ENCODE peak calls at places on chromosomes 5 and 9, in six cellular contexts. Q, S, Y, L, R and J are unnamed samples.

GRCh38 chr5:74945561-74946165 is 79.5 kb upstream of the FAM169A start:
- DNase-seq in Q (no peak), S (no peak), Y (no peak), L (peak), R (no peak), J (no peak)

GRCh38 chr9:116154334-116154975 is 864 bp downstream of the PAPPA start:
- DNase-seq in Q (no peak), S (no peak), Y (no peak), L (peak), R (no peak), J (no peak)

GRCh38 chr5:98468188-98468869 is 305.1 kb upstream of the RGMB start:
- DNase-seq in Q (no peak), S (peak), Y (peak), L (peak), R (peak), J (no peak)

GRCh38 chr5:399296-400281 is 43.4 kb upstream of the EXOC3 start:
- DNase-seq in Q (no peak), S (no peak), Y (peak), L (peak), R (peak), J (peak)

GRCh38 chr9:100426532-100427365 is at the start of gene MSANTD3:
- DNase-seq in Q (peak), S (peak), Y (peak), L (peak), R (no peak), J (peak)

GRCh38 chr9:81607593-81608288 is 81.6 kb downstream of the TLE1 start:
- DNase-seq in Q (no peak), S (no peak), Y (no peak), L (no peak), R (no peak), J (no peak)

GRCh38 chr5:123119334-123119986 is 30.4 kb downstream of the PRDM6 start:
- DNase-seq in Q (peak), S (no peak), Y (peak), L (peak), R (no peak), J (no peak)

GRCh38 chr5:83145241-83145640 is 67.9 kb downstream of the XRCC4 start:
- DNase-seq in Q (no peak), S (no peak), Y (no peak), L (no peak), R (no peak), J (no peak)

GRCh38 chr5:37786855-37787254 is 53.0 kb downstream of the GDNF start:
- DNase-seq in Q (peak), S (peak), Y (peak), L (peak), R (no peak), J (no peak)

GRCh38 chr9:109286571-109286977 is 34.3 kb downstream of the EPB41L4B start:
- DNase-seq in Q (no peak), S (no peak), Y (no peak), L (peak), R (peak), J (no peak)

GRCh38 chr9:137162505-137163100 is 7.2 kb downstream of the LRRC26 start:
- DNase-seq in Q (no peak), S (no peak), Y (no peak), L (no peak), R (no peak), J (no peak)

GRCh38 chr9:91724068-91724440 is 226.0 kb downstream of the ROR2 start:
- DNase-seq in Q (no peak), S (no peak), Y (no peak), L (no peak), R (no peak), J (no peak)

GRCh38 chr9:115204827-115205506 is 87.0 kb upstream of the TNC start:
- DNase-seq in Q (peak), S (peak), Y (peak), L (peak), R (peak), J (no peak)

GRCh38 chr9:133786936-133787748 is 49.0 kb upstream of the SARDH start:
- DNase-seq in Q (no peak), S (no peak), Y (no peak), L (no peak), R (no peak), J (no peak)

GRCh38 chr9:38713426-38713825 is 6.5 kb downstream of the FAM240B start:
- DNase-seq in Q (no peak), S (peak), Y (peak), L (peak), R (peak), J (no peak)

GRCh38 chr5:34484591-34485228 is 171.4 kb upstream of the RAI14 start:
- DNase-seq in Q (no peak), S (no peak), Y (no peak), L (peak), R (no peak), J (no peak)

GRCh38 chr5:124457101-124457500 is 289.3 kb downstream of the ZNF608 start:
- DNase-seq in Q (no peak), S (no peak), Y (no peak), L (no peak), R (no peak), J (no peak)

GRCh38 chr5:139461698-139462097 is 845 bp downstream of the ECSCR start:
- DNase-seq in Q (no peak), S (no peak), Y (no peak), L (peak), R (no peak), J (no peak)

GRCh38 chr5:42360061-42360460 is 63.2 kb upstream of the GHR start:
- DNase-seq in Q (no peak), S (no peak), Y (peak), L (no peak), R (no peak), J (no peak)

GRCh38 chr5:172007153-172007794 is 836 bp upstream of the FBXW11 start:
- DNase-seq in Q (no peak), S (no peak), Y (no peak), L (no peak), R (no peak), J (no peak)

GRCh38 chr9:68808481-68808880 is 103.4 kb downstream of the PIP5K1B start:
- DNase-seq in Q (no peak), S (no peak), Y (no peak), L (no peak), R (no peak), J (no peak)

GRCh38 chr5:143030349-143030748 is 260.2 kb downstream of the ARHGAP26 start:
- DNase-seq in Q (no peak), S (no peak), Y (no peak), L (no peak), R (no peak), J (no peak)

GRCh38 chr9:18489861-18490260 is 15.9 kb downstream of the ADAMTSL1 start:
- DNase-seq in Q (no peak), S (no peak), Y (no peak), L (peak), R (no peak), J (no peak)

GRCh38 chr5:52875827-52876226 is 88.1 kb downstream of the ITGA1 start:
- DNase-seq in Q (no peak), S (no peak), Y (no peak), L (no peak), R (no peak), J (no peak)

GRCh38 chr5:75167345-75167744 is 69.3 kb downstream of the ANKRD31 start:
- DNase-seq in Q (peak), S (no peak), Y (peak), L (no peak), R (no peak), J (no peak)

GRCh38 chr9:95750725-95751644 is 124.5 kb upstream of the ERCC6L2 start:
- DNase-seq in Q (no peak), S (no peak), Y (no peak), L (no peak), R (no peak), J (no peak)

GRCh38 chr9:17682684-17683083 is 103.8 kb downstream of the SH3GL2 start:
- DNase-seq in Q (no peak), S (no peak), Y (no peak), L (no peak), R (no peak), J (no peak)